ENCODE peak calls at places on chromosomes 6 and 20, in eight cellular contexts. One of them, this sample, is unnamed.

GRCh38 chr6:146289816-146290588 is 253.6 kb upstream of the RAB32 start:
- DNase-seq in GM23338: no peak
- DNase-seq in aorta: no peak
- DNase-seq in SK-N-SH: no peak
- DNase-seq in neural progenitor cell: no peak
- DNase-seq in SJSA1: no peak
- DNase-seq in fibroblast of lung: peak; percentile 77
- DNase-seq in OCI-LY7: no peak
- DNase-seq in this sample: no peak

GRCh38 chr6:49142422-49143151 is 320.5 kb downstream of the MMUT start:
- DNase-seq in GM23338: peak; percentile 44
- DNase-seq in aorta: no peak
- DNase-seq in SK-N-SH: no peak
- DNase-seq in neural progenitor cell: peak; percentile 50
- DNase-seq in SJSA1: no peak
- DNase-seq in fibroblast of lung: no peak
- DNase-seq in OCI-LY7: no peak
- DNase-seq in this sample: no peak

GRCh38 chr20:21251278-21251677 is 51.9 kb upstream of the XRN2 start:
- DNase-seq in GM23338: no peak
- DNase-seq in aorta: no peak
- DNase-seq in SK-N-SH: no peak
- DNase-seq in neural progenitor cell: no peak
- DNase-seq in SJSA1: no peak
- DNase-seq in fibroblast of lung: peak; percentile 61
- DNase-seq in OCI-LY7: no peak
- DNase-seq in this sample: no peak

GRCh38 chr20:474581-474980 is 12.2 kb upstream of the TBC1D20 start:
- DNase-seq in GM23338: no peak
- DNase-seq in aorta: no peak
- DNase-seq in SK-N-SH: no peak
- DNase-seq in neural progenitor cell: no peak
- DNase-seq in SJSA1: no peak
- DNase-seq in fibroblast of lung: no peak
- DNase-seq in OCI-LY7: no peak
- DNase-seq in this sample: no peak

GRCh38 chr6:160439751-160440150 is 91.6 kb downstream of the SLC22A3 start:
- DNase-seq in GM23338: peak; percentile 30
- DNase-seq in aorta: no peak
- DNase-seq in SK-N-SH: no peak
- DNase-seq in neural progenitor cell: peak; percentile 18
- DNase-seq in SJSA1: no peak
- DNase-seq in fibroblast of lung: no peak
- DNase-seq in OCI-LY7: no peak
- DNase-seq in this sample: no peak

GRCh38 chr20:44695295-44696230 is 19.6 kb upstream of the CCN5 start:
- DNase-seq in GM23338: no peak
- DNase-seq in aorta: no peak
- DNase-seq in SK-N-SH: no peak
- DNase-seq in neural progenitor cell: no peak
- DNase-seq in SJSA1: no peak
- DNase-seq in fibroblast of lung: peak; percentile 47
- DNase-seq in OCI-LY7: no peak
- DNase-seq in this sample: no peak

GRCh38 chr20:36574278-36575065 is 1.1 kb downstream of the TGIF2 start:
- DNase-seq in GM23338: peak; percentile 76
- DNase-seq in aorta: peak; percentile 86
- DNase-seq in SK-N-SH: peak; percentile 84
- DNase-seq in neural progenitor cell: peak; percentile 74
- DNase-seq in SJSA1: peak; percentile 65
- DNase-seq in fibroblast of lung: peak; percentile 59
- DNase-seq in OCI-LY7: peak; percentile 58
- DNase-seq in this sample: peak; percentile 56

GRCh38 chr20:15143478-15143877 is 806.1 kb upstream of the FLRT3 start:
- DNase-seq in GM23338: no peak
- DNase-seq in aorta: no peak
- DNase-seq in SK-N-SH: no peak
- DNase-seq in neural progenitor cell: no peak
- DNase-seq in SJSA1: no peak
- DNase-seq in fibroblast of lung: no peak
- DNase-seq in OCI-LY7: no peak
- DNase-seq in this sample: no peak

GRCh38 chr6:93784794-93785757 is 365.7 kb upstream of the EPHA7 start:
- DNase-seq in GM23338: no peak
- DNase-seq in aorta: no peak
- DNase-seq in SK-N-SH: no peak
- DNase-seq in neural progenitor cell: peak; percentile 27
- DNase-seq in SJSA1: no peak
- DNase-seq in fibroblast of lung: peak; percentile 73
- DNase-seq in OCI-LY7: no peak
- DNase-seq in this sample: no peak

GRCh38 chr20:50380697-50381040 is 129.5 kb upstream of the PTPN1 start:
- DNase-seq in GM23338: peak; percentile 22
- DNase-seq in aorta: peak; percentile 80
- DNase-seq in SK-N-SH: peak; percentile 81
- DNase-seq in neural progenitor cell: no peak
- DNase-seq in SJSA1: peak; percentile 59
- DNase-seq in fibroblast of lung: peak; percentile 23
- DNase-seq in OCI-LY7: peak; percentile 16
- DNase-seq in this sample: peak; percentile 58

GRCh38 chr6:113205563-113205962 is 651.6 kb upstream of the MARCKS start:
- DNase-seq in GM23338: no peak
- DNase-seq in aorta: no peak
- DNase-seq in SK-N-SH: no peak
- DNase-seq in neural progenitor cell: no peak
- DNase-seq in SJSA1: no peak
- DNase-seq in fibroblast of lung: peak; percentile 34
- DNase-seq in OCI-LY7: no peak
- DNase-seq in this sample: no peak

GRCh38 chr20:17014217-17014616 is 212.6 kb upstream of the PCSK2 start:
- DNase-seq in GM23338: peak; percentile 34
- DNase-seq in aorta: no peak
- DNase-seq in SK-N-SH: peak; percentile 36
- DNase-seq in neural progenitor cell: peak; percentile 33
- DNase-seq in SJSA1: no peak
- DNase-seq in fibroblast of lung: no peak
- DNase-seq in OCI-LY7: no peak
- DNase-seq in this sample: no peak

GRCh38 chr6:111201155-111201554 is 113.9 kb downstream of the SLC16A10 start:
- DNase-seq in GM23338: no peak
- DNase-seq in aorta: no peak
- DNase-seq in SK-N-SH: peak; percentile 19
- DNase-seq in neural progenitor cell: no peak
- DNase-seq in SJSA1: no peak
- DNase-seq in fibroblast of lung: no peak
- DNase-seq in OCI-LY7: no peak
- DNase-seq in this sample: no peak

GRCh38 chr6:33061987-33062386 is 11.5 kb downstream of the HLA-DPA1 start:
- DNase-seq in GM23338: no peak
- DNase-seq in aorta: no peak
- DNase-seq in SK-N-SH: no peak
- DNase-seq in neural progenitor cell: no peak
- DNase-seq in SJSA1: no peak
- DNase-seq in fibroblast of lung: no peak
- DNase-seq in OCI-LY7: peak; percentile 81
- DNase-seq in this sample: no peak

GRCh38 chr6:13847651-13848050 is 33.3 kb upstream of the MCUR1 start:
- DNase-seq in GM23338: no peak
- DNase-seq in aorta: no peak
- DNase-seq in SK-N-SH: no peak
- DNase-seq in neural progenitor cell: no peak
- DNase-seq in SJSA1: peak; percentile 3
- DNase-seq in fibroblast of lung: no peak
- DNase-seq in OCI-LY7: no peak
- DNase-seq in this sample: no peak

GRCh38 chr6:121849477-121849876 is 414.0 kb downstream of the GJA1 start:
- DNase-seq in GM23338: peak; percentile 97
- DNase-seq in aorta: no peak
- DNase-seq in SK-N-SH: peak; percentile 59
- DNase-seq in neural progenitor cell: peak; percentile 90
- DNase-seq in SJSA1: peak; percentile 76
- DNase-seq in fibroblast of lung: peak; percentile 67
- DNase-seq in OCI-LY7: peak; percentile 57
- DNase-seq in this sample: peak; percentile 28

GRCh38 chr6:3393796-3394195 is 63.1 kb downstream of the SLC22A23 start:
- DNase-seq in GM23338: no peak
- DNase-seq in aorta: no peak
- DNase-seq in SK-N-SH: no peak
- DNase-seq in neural progenitor cell: no peak
- DNase-seq in SJSA1: no peak
- DNase-seq in fibroblast of lung: no peak
- DNase-seq in OCI-LY7: no peak
- DNase-seq in this sample: no peak

DNA sequence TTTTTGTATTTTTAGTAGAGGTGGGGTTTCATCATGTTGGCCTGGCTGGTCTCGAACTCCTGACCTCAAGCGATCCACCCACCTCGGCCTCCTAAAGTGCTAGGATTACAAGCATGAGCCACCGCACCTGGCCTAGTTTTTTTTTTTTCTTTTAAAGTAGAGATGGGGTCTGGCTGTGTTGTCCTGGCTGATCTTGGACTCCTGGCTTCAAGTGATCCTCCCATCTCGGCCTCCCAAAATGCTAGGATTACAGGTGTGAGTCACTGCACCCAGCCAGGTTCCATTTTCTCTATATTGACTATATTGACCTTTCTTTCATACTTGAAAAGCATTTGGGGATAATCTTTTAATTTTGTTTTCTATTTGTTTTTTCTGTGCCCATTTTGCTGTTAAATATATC is 13.3 kb downstream of the PANK2 start:
- DNase-seq in GM23338: no peak
- DNase-seq in aorta: no peak
- DNase-seq in SK-N-SH: no peak
- DNase-seq in neural progenitor cell: no peak
- DNase-seq in SJSA1: no peak
- DNase-seq in fibroblast of lung: no peak
- DNase-seq in OCI-LY7: no peak
- DNase-seq in this sample: no peak
- H3K4me1 ChIP-seq in GM23338: peaks cover 19% of the 10 kb centered on the region
- H3K4me1 ChIP-seq in aorta: peaks cover 6% of the 10 kb centered on the region
- H3K4me1 ChIP-seq in SK-N-SH: no peaks in the 10 kb centered on the region
- H3K4me1 ChIP-seq in neural progenitor cell: no peaks in the 10 kb centered on the region
- H3K4me1 ChIP-seq in SJSA1: peaks cover 30% of the 10 kb centered on the region
- H3K4me1 ChIP-seq in fibroblast of lung: peaks cover 6% of the 10 kb centered on the region
- H3K4me1 ChIP-seq in OCI-LY7: peaks cover 71% of the 10 kb centered on the region
- H3K4me1 ChIP-seq in this sample: peaks cover 5% of the 10 kb centered on the region

GRCh38 chr20:61112515-61112914 is 139.5 kb upstream of the CDH4 start:
- DNase-seq in GM23338: no peak
- DNase-seq in aorta: peak; percentile 2
- DNase-seq in SK-N-SH: no peak
- DNase-seq in neural progenitor cell: no peak
- DNase-seq in SJSA1: no peak
- DNase-seq in fibroblast of lung: no peak
- DNase-seq in OCI-LY7: no peak
- DNase-seq in this sample: no peak
- H3K4me1 ChIP-seq in GM23338: no peaks in the 10 kb centered on the region
- H3K4me1 ChIP-seq in aorta: no peaks in the 10 kb centered on the region
- H3K4me1 ChIP-seq in SK-N-SH: no peaks in the 10 kb centered on the region
- H3K4me1 ChIP-seq in neural progenitor cell: no peaks in the 10 kb centered on the region
- H3K4me1 ChIP-seq in SJSA1: peaks cover 5% of the 10 kb centered on the region
- H3K4me1 ChIP-seq in fibroblast of lung: no peaks in the 10 kb centered on the region
- H3K4me1 ChIP-seq in OCI-LY7: no peaks in the 10 kb centered on the region
- H3K4me1 ChIP-seq in this sample: no peaks in the 10 kb centered on the region

GRCh38 chr20:60816901-60817300 is 435.2 kb upstream of the CDH4 start:
- DNase-seq in GM23338: no peak
- DNase-seq in aorta: no peak
- DNase-seq in SK-N-SH: no peak
- DNase-seq in neural progenitor cell: no peak
- DNase-seq in SJSA1: no peak
- DNase-seq in fibroblast of lung: no peak
- DNase-seq in OCI-LY7: no peak
- DNase-seq in this sample: no peak

GRCh38 chr20:60819511-60819910 is 432.6 kb upstream of the CDH4 start:
- DNase-seq in GM23338: no peak
- DNase-seq in aorta: no peak
- DNase-seq in SK-N-SH: no peak
- DNase-seq in neural progenitor cell: no peak
- DNase-seq in SJSA1: no peak
- DNase-seq in fibroblast of lung: no peak
- DNase-seq in OCI-LY7: no peak
- DNase-seq in this sample: no peak

GRCh38 chr20:60820918-60821317 is 431.1 kb upstream of the CDH4 start:
- DNase-seq in GM23338: no peak
- DNase-seq in aorta: no peak
- DNase-seq in SK-N-SH: no peak
- DNase-seq in neural progenitor cell: no peak
- DNase-seq in SJSA1: no peak
- DNase-seq in fibroblast of lung: no peak
- DNase-seq in OCI-LY7: no peak
- DNase-seq in this sample: no peak

GRCh38 chr20:60823001-60823649 is 428.9 kb upstream of the CDH4 start:
- DNase-seq in GM23338: no peak
- DNase-seq in aorta: no peak
- DNase-seq in SK-N-SH: no peak
- DNase-seq in neural progenitor cell: no peak
- DNase-seq in SJSA1: no peak
- DNase-seq in fibroblast of lung: no peak
- DNase-seq in OCI-LY7: no peak
- DNase-seq in this sample: no peak

GRCh38 chr20:60820149-60820548 is 431.9 kb upstream of the CDH4 start:
- DNase-seq in GM23338: no peak
- DNase-seq in aorta: no peak
- DNase-seq in SK-N-SH: no peak
- DNase-seq in neural progenitor cell: no peak
- DNase-seq in SJSA1: no peak
- DNase-seq in fibroblast of lung: no peak
- DNase-seq in OCI-LY7: no peak
- DNase-seq in this sample: no peak
- H3K4me1 ChIP-seq in GM23338: no peaks in the 10 kb centered on the region
- H3K4me1 ChIP-seq in aorta: no peaks in the 10 kb centered on the region
- H3K4me1 ChIP-seq in SK-N-SH: no peaks in the 10 kb centered on the region
- H3K4me1 ChIP-seq in neural progenitor cell: peaks cover 17% of the 10 kb centered on the region
- H3K4me1 ChIP-seq in SJSA1: no peaks in the 10 kb centered on the region
- H3K4me1 ChIP-seq in fibroblast of lung: no peaks in the 10 kb centered on the region
- H3K4me1 ChIP-seq in OCI-LY7: no peaks in the 10 kb centered on the region
- H3K4me1 ChIP-seq in this sample: no peaks in the 10 kb centered on the region

GRCh38 chr6:52741872-52742271 is 21.4 kb downstream of the GSTA2 start:
- DNase-seq in GM23338: no peak
- DNase-seq in aorta: no peak
- DNase-seq in SK-N-SH: no peak
- DNase-seq in neural progenitor cell: no peak
- DNase-seq in SJSA1: no peak
- DNase-seq in fibroblast of lung: peak; percentile 35
- DNase-seq in OCI-LY7: no peak
- DNase-seq in this sample: no peak

GRCh38 chr6:52735071-52735470 is 28.2 kb downstream of the GSTA2 start:
- DNase-seq in GM23338: no peak
- DNase-seq in aorta: no peak
- DNase-seq in SK-N-SH: no peak
- DNase-seq in neural progenitor cell: no peak
- DNase-seq in SJSA1: no peak
- DNase-seq in fibroblast of lung: no peak
- DNase-seq in OCI-LY7: no peak
- DNase-seq in this sample: no peak

GRCh38 chr6:52736145-52736544 is 27.1 kb downstream of the GSTA2 start:
- DNase-seq in GM23338: peak; percentile 4
- DNase-seq in aorta: no peak
- DNase-seq in SK-N-SH: no peak
- DNase-seq in neural progenitor cell: peak; percentile 27
- DNase-seq in SJSA1: no peak
- DNase-seq in fibroblast of lung: no peak
- DNase-seq in OCI-LY7: no peak
- DNase-seq in this sample: no peak

GRCh38 chr6:52739627-52740026 is 23.6 kb downstream of the GSTA2 start:
- DNase-seq in GM23338: no peak
- DNase-seq in aorta: no peak
- DNase-seq in SK-N-SH: no peak
- DNase-seq in neural progenitor cell: no peak
- DNase-seq in SJSA1: no peak
- DNase-seq in fibroblast of lung: no peak
- DNase-seq in OCI-LY7: no peak
- DNase-seq in this sample: no peak

GRCh38 chr6:52739134-52739533 is 24.1 kb downstream of the GSTA2 start:
- DNase-seq in GM23338: no peak
- DNase-seq in aorta: no peak
- DNase-seq in SK-N-SH: no peak
- DNase-seq in neural progenitor cell: no peak
- DNase-seq in SJSA1: no peak
- DNase-seq in fibroblast of lung: no peak
- DNase-seq in OCI-LY7: no peak
- DNase-seq in this sample: no peak
- H3K4me1 ChIP-seq in GM23338: peaks cover 6% of the 10 kb centered on the region
- H3K4me1 ChIP-seq in aorta: peaks cover 1% of the 10 kb centered on the region
- H3K4me1 ChIP-seq in SK-N-SH: no peaks in the 10 kb centered on the region
- H3K4me1 ChIP-seq in neural progenitor cell: peaks cover 9% of the 10 kb centered on the region
- H3K4me1 ChIP-seq in SJSA1: no peaks in the 10 kb centered on the region
- H3K4me1 ChIP-seq in fibroblast of lung: no peaks in the 10 kb centered on the region
- H3K4me1 ChIP-seq in OCI-LY7: no peaks in the 10 kb centered on the region
- H3K4me1 ChIP-seq in this sample: no peaks in the 10 kb centered on the region